ENCODE peak calls at places on chromosome X, in nine cellular contexts. F, H, J, O, D, U, N, W and P are unnamed samples.

GRCh38 chrX:103730746-103731508 is 20.2 kb downstream of the TMEM31 start:
- DNase-seq in F (no peak), H (peak), J (no peak), O (peak), D (no peak), U (no peak), N (no peak), W (no peak), P (no peak)

GRCh38 chrX:1093112-1093511 is 119.3 kb downstream of the CRLF2 start:
- DNase-seq in F (no peak), H (no peak), J (no peak), O (no peak), D (peak), U (no peak), N (no peak), W (no peak), P (no peak)

GRCh38 chrX:24494544-24495113 is 29.5 kb downstream of the PDK3 start:
- DNase-seq in F (no peak), H (peak), J (peak), O (peak), D (no peak), U (no peak), N (no peak), W (no peak), P (no peak)

GRCh38 chrX:97909245-97909644 is 1025.5 kb downstream of the RPA4 start:
- DNase-seq in F (no peak), H (no peak), J (no peak), O (no peak), D (no peak), U (no peak), N (no peak), W (no peak), P (no peak)

GRCh38 chrX:39577976-39578962 is 519.5 kb downstream of the BCOR start:
- DNase-seq in F (no peak), H (peak), J (no peak), O (no peak), D (peak), U (peak), N (no peak), W (no peak), P (peak)

GRCh38 chrX:42237956-42238355 is 314.6 kb upstream of the CASK start:
- DNase-seq in F (no peak), H (no peak), J (no peak), O (no peak), D (no peak), U (no peak), N (no peak), W (no peak), P (no peak)

GRCh38 chrX:21176927-21177571 is 197.2 kb upstream of the CNKSR2 start:
- DNase-seq in F (no peak), H (no peak), J (no peak), O (peak), D (no peak), U (no peak), N (no peak), W (no peak), P (no peak)

GRCh38 chrX:1442724-1443367 is 9.9 kb downstream of the ASMTL start:
- DNase-seq in F (no peak), H (no peak), J (no peak), O (no peak), D (peak), U (no peak), N (no peak), W (peak), P (no peak)

GRCh38 chrX:134460861-134461218 is 875 bp downstream of the HPRT1 start:
- DNase-seq in F (no peak), H (no peak), J (no peak), O (peak), D (no peak), U (no peak), N (no peak), W (no peak), P (no peak)

GRCh38 chrX:41759817-41760216 is 35.8 kb downstream of the GPR82 start:
- DNase-seq in F (no peak), H (peak), J (no peak), O (peak), D (no peak), U (no peak), N (no peak), W (no peak), P (no peak)

GRCh38 chrX:28472926-28473325 is 114.3 kb upstream of the IL1RAPL1 start:
- DNase-seq in F (no peak), H (no peak), J (no peak), O (no peak), D (no peak), U (no peak), N (no peak), W (no peak), P (no peak)

GRCh38 chrX:132467029-132467428 is 21.8 kb downstream of the MBNL3 start:
- DNase-seq in F (no peak), H (peak), J (no peak), O (peak), D (no peak), U (no peak), N (no peak), W (no peak), P (no peak)

GRCh38 chrX:42519666-42520231 is 258.2 kb downstream of the PPP1R2C start:
- DNase-seq in F (no peak), H (peak), J (no peak), O (peak), D (no peak), U (no peak), N (no peak), W (no peak), P (no peak)

GRCh38 chrX:137052641-137053235 is 18.9 kb upstream of the GPR101 start:
- DNase-seq in F (no peak), H (no peak), J (no peak), O (no peak), D (peak), U (no peak), N (no peak), W (no peak), P (no peak)

GRCh38 chrX:132216806-132217202 is 2.4 kb downstream of the RAP2C start:
- DNase-seq in F (no peak), H (no peak), J (no peak), O (peak), D (no peak), U (no peak), N (no peak), W (no peak), P (no peak)

GRCh38 chrX:113522814-113523213 is 682.2 kb upstream of the AMOT start:
- DNase-seq in F (no peak), H (peak), J (no peak), O (peak), D (no peak), U (no peak), N (no peak), W (no peak), P (no peak)

GRCh38 chrX:1932231-1932630 is 317.4 kb downstream of the ASMT start:
- DNase-seq in F (no peak), H (peak), J (no peak), O (peak), D (no peak), U (no peak), N (no peak), W (no peak), P (no peak)

GRCh38 chrX:13270360-13270759 is 49.5 kb downstream of the ATXN3L start:
- DNase-seq in F (no peak), H (no peak), J (no peak), O (peak), D (no peak), U (no peak), N (no peak), W (no peak), P (no peak)

GRCh38 chrX:13275031-13275430 is 44.8 kb downstream of the ATXN3L start:
- DNase-seq in F (no peak), H (no peak), J (no peak), O (no peak), D (no peak), U (no peak), N (no peak), W (no peak), P (no peak)

GRCh38 chrX:13277539-13277938 is 42.3 kb downstream of the ATXN3L start:
- DNase-seq in F (no peak), H (no peak), J (no peak), O (no peak), D (no peak), U (no peak), N (no peak), W (no peak), P (no peak)

GRCh38 chrX:13268874-13269273 is 51.0 kb downstream of the ATXN3L start:
- DNase-seq in F (no peak), H (no peak), J (no peak), O (no peak), D (no peak), U (no peak), N (no peak), W (no peak), P (no peak)

GRCh38 chrX:13272426-13272825 is 47.4 kb downstream of the ATXN3L start:
- DNase-seq in F (no peak), H (no peak), J (no peak), O (no peak), D (no peak), U (no peak), N (no peak), W (no peak), P (no peak)
- TF ChIP-seq CTCF in F (no peak), H (no peak), J (no peak), O (no peak), D (no peak), U (no peak), N (no peak), W (no peak), P (no peak)

GRCh38 chrX:17553451-17553850 is 178.5 kb downstream of the NHS start:
- DNase-seq in F (no peak), H (peak), J (no peak), O (peak), D (peak), U (no peak), N (no peak), W (no peak), P (no peak)
- TF ChIP-seq CTCF in F (no peak), H (no peak), J (no peak), O (no peak), D (no peak), U (no peak), N (no peak), W (no peak), P (no peak)

GRCh38 chrX:77733342-77733741 is 52.7 kb downstream of the ATRX start:
- DNase-seq in F (no peak), H (no peak), J (no peak), O (no peak), D (no peak), U (no peak), N (no peak), W (no peak), P (no peak)
- TF ChIP-seq CTCF in F (no peak), H (no peak), J (no peak), O (no peak), D (no peak), U (no peak), N (no peak), W (no peak), P (no peak)

DNA sequence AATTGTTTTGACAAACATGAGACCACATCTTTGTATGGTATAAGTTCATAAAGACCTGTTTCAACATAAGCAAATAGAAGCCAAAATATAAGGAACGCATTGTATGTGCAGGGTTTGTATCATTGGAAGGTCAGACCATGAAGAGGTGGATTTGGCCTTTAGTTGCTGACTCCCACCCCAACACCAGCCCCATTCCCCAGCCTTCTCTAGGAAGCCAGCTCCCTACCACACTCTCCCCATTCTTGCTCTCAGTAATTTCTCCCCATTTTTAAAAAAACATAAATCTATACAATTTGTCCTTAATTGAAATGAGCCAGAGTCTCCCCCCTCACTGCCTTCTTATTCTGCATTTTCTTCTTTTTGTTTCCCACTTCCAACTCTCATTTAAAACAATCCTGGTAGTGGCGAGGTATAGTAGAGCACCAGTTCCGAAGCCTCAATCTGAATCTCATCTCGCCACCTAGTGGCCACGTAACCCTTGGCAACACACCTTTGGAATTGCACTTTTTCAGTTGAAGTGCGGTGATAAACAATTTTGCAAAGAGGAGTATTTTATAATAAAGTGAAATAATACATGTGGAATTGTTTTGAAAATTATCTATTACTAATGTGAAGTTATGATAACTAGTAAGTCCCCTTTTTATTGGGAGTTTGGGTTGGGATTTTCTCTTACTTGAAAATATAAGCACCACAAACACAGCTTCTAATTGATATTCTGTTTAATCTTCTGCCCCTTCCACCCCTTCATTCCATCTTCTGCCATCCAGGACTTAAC is 126.6 kb downstream of the ASB9 start:
- DNase-seq in F (no peak), H (peak), J (peak), O (peak), D (peak), U (peak), N (peak), W (no peak), P (no peak)
- TF ChIP-seq CTCF in F (peak), H (peak), J (no peak), O (peak), D (peak), U (peak), N (peak), W (peak), P (peak)